ENCODE peak calls at places on chromosomes 5 and 9, in eight cellular contexts. X is breast epithelium, L is A673, K is endothelial cell of umbilical vein, M is A549, B is OCI-LY7, U is body of pancreas, G is heart right ventricle. J is an unnamed sample.

GRCh38 chr9:72173080-72173479 is 23.8 kb downstream of the GDA start:
- DNase-seq in X (no peak), L (no peak), K (no peak), M (no peak), B (no peak), U (peak; percentile 10), G (no peak), J (no peak)

GRCh38 chr9:22073349-22073748 is 64.2 kb upstream of the CDKN2B start:
- DNase-seq in X (no peak), L (no peak), K (no peak), M (no peak), B (no peak), U (no peak), G (no peak), J (no peak)

GRCh38 chr5:91110709-91111108 is 272.4 kb downstream of the ARRDC3 start:
- DNase-seq in X (no peak), L (no peak), K (no peak), M (no peak), B (no peak), U (no peak), G (no peak), J (no peak)

GRCh38 chr5:65482727-65483473 is 1.2 kb upstream of the ADAMTS6 start:
- DNase-seq in X (no peak), L (peak; percentile 42), K (peak; percentile 85), M (no peak), B (peak; percentile 26), U (peak; percentile 30), G (no peak), J (no peak)

GRCh38 chr9:71683598-71684235 is 84.6 kb downstream of the CEMIP2 start:
- DNase-seq in X (no peak), L (peak; percentile 90), K (no peak), M (no peak), B (no peak), U (peak; percentile 33), G (no peak), J (peak; percentile 70)

GRCh38 chr9:126479515-126479914 is 134.2 kb upstream of the LMX1B start:
- DNase-seq in X (no peak), L (no peak), K (no peak), M (no peak), B (no peak), U (no peak), G (no peak), J (no peak)

GRCh38 chr5:139725073-139725830 is 70.4 kb upstream of the PSD2 start:
- DNase-seq in X (no peak), L (no peak), K (peak; percentile 86), M (peak; percentile 73), B (no peak), U (peak; percentile 20), G (peak; percentile 46), J (peak; percentile 56)

GRCh38 chr5:96807099-96807654 is 568 bp downstream of the ERAP1 start:
- DNase-seq in X (peak; percentile 71), L (peak; percentile 71), K (peak; percentile 76), M (peak; percentile 75), B (peak; percentile 55), U (peak; percentile 83), G (peak; percentile 88), J (peak; percentile 95)

GRCh38 chr9:95641591-95641990 is 124.8 kb upstream of the PTCH1 start:
- DNase-seq in X (no peak), L (peak; percentile 56), K (no peak), M (no peak), B (no peak), U (no peak), G (no peak), J (no peak)

GRCh38 chr9:116073826-116074225 is 79.8 kb upstream of the PAPPA start:
- DNase-seq in X (no peak), L (no peak), K (no peak), M (no peak), B (no peak), U (no peak), G (no peak), J (no peak)

GRCh38 chr5:139140631-139141071 is 57.5 kb downstream of the SIL1 start:
- DNase-seq in X (no peak), L (no peak), K (no peak), M (no peak), B (no peak), U (no peak), G (no peak), J (no peak)

GRCh38 chr5:5374034-5374715 is 48.3 kb upstream of the ICE1 start:
- DNase-seq in X (no peak), L (peak; percentile 84), K (no peak), M (no peak), B (no peak), U (no peak), G (no peak), J (peak; percentile 53)

GRCh38 chr9:35706951-35707350 is 17.2 kb upstream of the TPM2 start:
- DNase-seq in X (no peak), L (no peak), K (no peak), M (no peak), B (no peak), U (no peak), G (no peak), J (no peak)

GRCh38 chr9:134393582-134394280 is 67.5 kb downstream of the RXRA start:
- DNase-seq in X (no peak), L (no peak), K (no peak), M (no peak), B (no peak), U (no peak), G (no peak), J (no peak)
- H3K4me1 ChIP-seq in X (peaks cover 6% of the 10 kb centered on the region), L (peaks cover 19% of the 10 kb centered on the region), K (peaks cover 58% of the 10 kb centered on the region), M (peaks cover 3% of the 10 kb centered on the region), B (peaks cover 17% of the 10 kb centered on the region), U (peaks cover 40% of the 10 kb centered on the region), G (peaks cover 66% of the 10 kb centered on the region), J (peaks cover 28% of the 10 kb centered on the region)

GRCh38 chr5:78777901-78778300 is 129.3 kb upstream of the LHFPL2 start:
- DNase-seq in X (no peak), L (no peak), K (no peak), M (no peak), B (no peak), U (no peak), G (no peak), J (no peak)

GRCh38 chr5:78779262-78779661 is 130.7 kb upstream of the LHFPL2 start:
- DNase-seq in X (no peak), L (no peak), K (no peak), M (no peak), B (no peak), U (no peak), G (no peak), J (no peak)

GRCh38 chr5:78781611-78782356 is 133.2 kb upstream of the LHFPL2 start:
- DNase-seq in X (no peak), L (no peak), K (no peak), M (no peak), B (no peak), U (no peak), G (no peak), J (no peak)

GRCh38 chr5:78778538-78778937 is 130.0 kb upstream of the LHFPL2 start:
- DNase-seq in X (no peak), L (peak; percentile 79), K (no peak), M (no peak), B (no peak), U (no peak), G (no peak), J (no peak)

DNA sequence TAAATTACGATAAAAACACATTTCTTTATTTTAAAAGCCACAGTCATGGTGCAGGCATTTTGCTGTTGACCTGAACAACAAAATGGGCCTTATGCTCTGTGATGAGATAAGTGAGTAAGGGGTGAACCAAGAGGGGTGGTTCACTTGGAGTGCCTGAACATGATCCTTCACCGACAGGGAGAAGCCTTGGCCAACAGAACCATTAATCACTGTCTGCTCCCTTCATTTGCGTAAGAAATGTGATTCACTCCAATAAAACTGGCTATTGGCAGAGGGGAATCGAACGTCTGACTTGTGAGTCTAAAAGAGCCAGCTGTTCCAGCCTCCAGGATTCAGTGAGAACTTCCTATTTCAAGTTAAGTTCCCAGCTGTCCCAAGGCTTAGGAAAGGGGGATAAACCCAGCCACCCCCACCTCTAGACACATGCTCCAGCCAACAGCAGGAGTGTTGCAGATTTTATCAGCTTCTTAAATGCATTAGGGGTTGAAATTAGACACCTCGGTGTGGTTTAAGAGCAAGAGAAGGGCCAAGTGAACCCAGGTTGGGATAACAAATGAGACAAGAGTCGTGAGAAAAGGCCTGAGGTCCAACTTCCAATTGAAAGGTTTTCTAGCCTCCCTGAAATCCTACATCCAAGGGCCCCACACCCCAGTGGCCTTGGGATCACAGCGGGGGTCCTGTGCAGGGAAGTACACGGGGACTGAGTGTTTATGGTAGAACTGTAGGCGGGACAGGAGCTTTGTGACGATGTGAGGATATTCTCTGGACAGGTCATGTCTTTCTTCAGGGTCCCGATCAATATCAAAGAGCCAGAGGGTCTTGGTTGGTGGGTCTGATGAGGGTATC is 131.4 kb upstream of the LHFPL2 start:
- DNase-seq in X (no peak), L (peak; percentile 54), K (peak; percentile 50), M (no peak), B (no peak), U (no peak), G (no peak), J (no peak)
- H3K4me3 ChIP-seq in X (no peak overlapping the region), L (no peak overlapping the region), K (no peak overlapping the region), M (no peak overlapping the region), B (no peak overlapping the region), U (no peak overlapping the region), G (no peak overlapping the region), J (no peak overlapping the region)

DNA sequence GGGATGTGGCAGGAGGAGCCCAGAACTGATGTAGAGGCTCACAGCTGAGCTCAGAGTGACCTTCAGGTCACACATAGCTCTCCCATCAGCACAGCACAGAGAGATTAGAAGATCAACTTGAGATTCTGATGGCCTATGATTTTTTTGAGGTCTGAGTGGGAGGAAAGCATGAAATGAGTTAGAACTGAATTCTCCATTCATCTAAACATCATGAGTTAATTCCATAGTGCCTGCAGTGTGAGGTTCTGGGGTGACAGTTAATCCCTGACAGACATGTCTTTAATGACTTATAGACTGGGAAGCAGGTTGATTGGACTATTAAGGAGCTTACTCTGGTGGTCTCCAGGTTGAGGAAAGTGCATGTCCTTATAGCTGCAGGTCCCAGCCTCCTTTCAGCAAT is 22.4 kb downstream of the SLC22A5 start:
- DNase-seq in X (no peak), L (no peak), K (no peak), M (no peak), B (no peak), U (no peak), G (no peak), J (no peak)
- H3K4me1 ChIP-seq in X (peaks cover 19% of the 10 kb centered on the region), L (no peaks in the 10 kb centered on the region), K (peaks cover 37% of the 10 kb centered on the region), M (peaks cover 44% of the 10 kb centered on the region), B (peaks cover 17% of the 10 kb centered on the region), U (peaks cover 25% of the 10 kb centered on the region), G (peaks cover 11% of the 10 kb centered on the region), J (peaks cover 17% of the 10 kb centered on the region)

GRCh38 chr5:137872476-137872875 is 4.8 kb downstream of the MYOT start:
- DNase-seq in X (no peak), L (no peak), K (no peak), M (no peak), B (no peak), U (no peak), G (no peak), J (no peak)

GRCh38 chr5:137866541-137867388 is 895 bp upstream of the MYOT start:
- DNase-seq in X (no peak), L (no peak), K (no peak), M (no peak), B (no peak), U (no peak), G (no peak), J (no peak)

GRCh38 chr5:137871571-137871970 is 3.9 kb downstream of the MYOT start:
- DNase-seq in X (no peak), L (no peak), K (no peak), M (no peak), B (no peak), U (no peak), G (no peak), J (no peak)

GRCh38 chr5:137867664-137868063 is at the start of gene MYOT:
- DNase-seq in X (no peak), L (no peak), K (no peak), M (no peak), B (no peak), U (no peak), G (no peak), J (no peak)

GRCh38 chr5:137870647-137871339 is 3.1 kb downstream of the MYOT start:
- DNase-seq in X (no peak), L (no peak), K (no peak), M (no peak), B (no peak), U (no peak), G (no peak), J (no peak)
- H3K4me3 ChIP-seq in X (no peak overlapping the region), L (no peak overlapping the region), K (no peak overlapping the region), M (no peak overlapping the region), B (no peak overlapping the region), U (no peak overlapping the region), G (no peak overlapping the region), J (no peak overlapping the region)

J was measured in left lung.